ENCODE peak calls at places on chromosome X, in five cellular contexts. I is lower leg skin, L is tibial nerve, Y is ovary, P is NB4. X is an unnamed sample.
A peak's percentile ranks its signal among the peaks of the same experiment; 100 is the strongest.

GRCh38 chrX:45400380-45400779 is 199.7 kb upstream of the DIPK2B start:
- DNase-seq in L (no peak), Y (no peak), P (no peak), I (no peak), X (no peak)

GRCh38 chrX:32749075-32749474 is 462.3 kb downstream of the DMD start:
- DNase-seq in L (no peak), Y (no peak), P (no peak), I (no peak), X (no peak)

GRCh38 chrX:78665286-78665685 is 6.2 kb upstream of the RTL3 start:
- DNase-seq in I (no peak), P (no peak), Y (no peak), L (no peak), X (no peak)

GRCh38 chrX:23483396-23483795 is 148.7 kb downstream of the PTCHD1 start:
- DNase-seq in I (no peak), L (no peak), P (no peak), Y (no peak), X (no peak)

GRCh38 chrX:47854474-47854873 is 17.8 kb downstream of the ZNF81 start:
- DNase-seq in P (peak; percentile 32), L (no peak), Y (peak; percentile 51), I (no peak), X (peak; percentile 17)

GRCh38 chrX:39854772-39855747 is 242.7 kb downstream of the BCOR start:
- DNase-seq in Y (no peak), I (no peak), L (no peak), P (peak; percentile 88), X (peak; percentile 62)

GRCh38 chrX:19886888-19887531 is 390 bp downstream of the SH3KBP1 start:
- DNase-seq in Y (peak; percentile 63), I (no peak), L (no peak), P (peak; percentile 53), X (no peak)

GRCh38 chrX:13581554-13581953 is 12.2 kb downstream of the EGFL6 start:
- DNase-seq in L (no peak), P (no peak), I (no peak), Y (no peak), X (no peak)

GRCh38 chrX:47182106-47182700 is 11.4 kb upstream of the UBA1 start:
- DNase-seq in I (no peak), Y (no peak), P (no peak), L (no peak), X (no peak)

GRCh38 chrX:154490414-154491083 is at the start of gene SLC10A3:
- DNase-seq in P (peak; percentile 96), L (peak; percentile 80), Y (peak; percentile 93), I (peak; percentile 82), X (peak; percentile 96)
- TF ChIP-seq POLR2A in P (peak; percentile 81), L (peak; percentile 47), Y (peak; percentile 78), I (no peak), X (peak; percentile 79)

GRCh38 chrX:153955451-153955732 is 10.9 kb upstream of the RENBP start:
- DNase-seq in P (no peak), L (no peak), Y (no peak), I (no peak), X (no peak)

GRCh38 chrX:153953342-153953830 is 8.9 kb upstream of the RENBP start:
- DNase-seq in P (peak; percentile 72), I (no peak), Y (peak; percentile 80), L (peak; percentile 41), X (peak; percentile 74)

GRCh38 chrX:153952373-153953026 is 8.1 kb upstream of the RENBP start:
- DNase-seq in Y (no peak), L (no peak), P (no peak), I (no peak), X (no peak)

GRCh38 chrX:153954618-153955450 is 10.4 kb upstream of the RENBP start:
- DNase-seq in P (no peak), Y (no peak), L (no peak), I (no peak), X (no peak)

DNA sequence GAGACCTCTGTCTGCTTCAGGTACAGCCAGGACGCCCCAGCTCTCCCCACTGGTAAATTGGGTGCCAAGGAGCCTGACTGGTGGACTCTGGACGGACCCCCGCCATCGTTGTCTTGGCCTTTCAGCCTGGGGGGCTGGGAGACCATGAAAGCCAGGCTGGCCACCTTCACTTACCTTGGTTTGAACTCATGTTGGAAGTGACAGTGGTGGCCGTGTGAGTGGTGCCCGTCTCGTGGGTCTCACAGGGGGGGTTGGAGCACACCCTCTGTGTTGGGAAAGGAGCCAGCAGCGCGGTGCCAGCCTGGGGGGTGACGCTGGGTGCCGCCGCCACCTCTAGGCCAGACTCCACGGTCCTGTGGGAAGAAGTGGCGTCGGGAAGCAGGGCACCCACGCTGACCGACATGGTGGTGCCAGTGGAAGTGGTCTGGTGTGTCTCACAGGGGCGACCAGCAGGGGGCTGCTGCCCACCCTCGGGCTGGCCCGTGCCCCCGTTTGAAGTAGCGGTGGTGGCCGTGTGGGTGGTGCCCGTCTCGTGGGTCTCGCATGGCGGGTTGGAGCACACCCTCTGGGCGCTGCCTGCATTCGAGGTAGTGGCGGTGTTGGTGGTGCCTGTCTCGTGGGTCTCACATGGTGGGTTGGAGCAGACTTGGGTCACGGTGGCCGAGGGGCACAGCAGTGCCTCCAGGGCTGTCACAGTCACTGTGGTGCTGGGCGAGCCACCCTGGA is 9.6 kb upstream of the RENBP start:
- DNase-seq in L (no peak), Y (no peak), P (no peak), I (no peak), X (no peak)
- TF ChIP-seq POLR2A in L (no peak), Y (no peak), P (no peak), I (no peak), X (no peak)

GRCh38 chrX:96703816-96704215 is 19.2 kb downstream of the DIAPH2 start:
- DNase-seq in I (no peak), P (no peak), L (no peak), Y (no peak), X (no peak)

GRCh38 chrX:96703379-96703778 is 18.7 kb downstream of the DIAPH2 start:
- DNase-seq in Y (no peak), P (no peak), L (no peak), I (no peak), X (no peak)

GRCh38 chrX:96707829-96708228 is 23.2 kb downstream of the DIAPH2 start:
- DNase-seq in L (no peak), Y (no peak), I (no peak), P (peak; percentile 47), X (no peak)

GRCh38 chrX:96704661-96705060 is 20.0 kb downstream of the DIAPH2 start:
- DNase-seq in L (no peak), P (no peak), Y (no peak), I (no peak), X (no peak)

GRCh38 chrX:96705905-96706304 is 21.3 kb downstream of the DIAPH2 start:
- DNase-seq in L (no peak), I (no peak), Y (no peak), P (no peak), X (no peak)
- TF ChIP-seq POLR2A in L (no peak), I (no peak), Y (no peak), P (no peak), X (no peak)

GRCh38 chrX:68695206-68695845 is 47.9 kb downstream of the STARD8 start:
- DNase-seq in L (no peak), I (no peak), P (peak; percentile 51), Y (no peak), X (no peak)

GRCh38 chrX:68692651-68693050 is 45.2 kb downstream of the STARD8 start:
- DNase-seq in Y (no peak), L (no peak), I (no peak), P (no peak), X (no peak)

GRCh38 chrX:68694429-68695205 is 47.2 kb downstream of the STARD8 start:
- DNase-seq in L (no peak), I (no peak), P (no peak), Y (no peak), X (no peak)

GRCh38 chrX:68691921-68692320 is 44.5 kb downstream of the STARD8 start:
- DNase-seq in Y (no peak), L (no peak), P (no peak), I (no peak), X (no peak)

DNA sequence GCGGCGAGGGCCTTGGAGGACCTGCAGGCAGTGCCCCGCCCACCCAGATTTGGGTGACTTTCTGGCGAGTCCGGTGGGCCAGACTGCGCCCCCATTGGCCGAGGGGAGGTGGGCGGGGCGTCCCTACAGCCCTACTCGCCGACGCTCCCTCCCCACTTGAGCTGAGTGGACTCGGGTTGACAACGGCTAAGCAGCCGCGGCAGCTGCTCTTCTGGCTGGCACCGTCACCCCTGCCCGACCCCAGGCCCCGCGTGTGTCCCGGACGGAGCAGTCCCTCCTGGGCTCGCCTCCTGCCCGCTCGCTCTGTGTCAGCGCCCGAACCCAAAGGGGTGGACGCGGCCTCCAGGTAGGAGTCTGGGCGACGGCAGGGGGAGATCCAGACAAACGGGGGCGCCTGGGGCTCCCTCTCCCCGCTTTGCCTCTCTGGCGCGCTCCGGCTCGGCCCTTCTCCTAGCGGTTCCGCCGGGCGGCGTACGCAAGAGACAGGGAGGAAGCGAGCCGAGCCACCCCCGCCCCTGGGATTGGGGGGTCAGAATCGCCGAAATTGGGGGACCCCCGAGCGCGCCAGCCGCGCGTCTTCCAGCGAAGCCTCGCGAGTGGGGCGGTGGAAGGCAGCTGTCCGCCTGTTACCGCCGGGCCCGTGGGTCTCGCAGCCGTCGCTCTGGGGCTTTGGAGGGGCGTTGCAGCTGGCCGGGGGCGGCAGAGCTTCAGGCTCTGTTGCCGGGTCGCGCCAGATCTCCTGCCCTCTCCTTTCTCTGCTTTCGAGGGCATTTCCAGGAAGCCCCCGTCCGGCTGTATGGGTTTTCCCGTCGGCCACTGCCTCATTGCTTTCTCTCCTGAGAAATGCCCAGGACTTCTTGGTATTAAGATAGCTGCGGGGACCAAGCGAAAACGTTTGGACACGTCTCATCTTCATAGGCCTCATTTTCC is 46.3 kb downstream of the STARD8 start:
- DNase-seq in P (peak; percentile 90), I (peak; percentile 49), Y (peak; percentile 81), L (peak; percentile 45), X (peak; percentile 25)
- TF ChIP-seq POLR2A in P (peak; percentile 43), I (no peak), Y (peak; percentile 16), L (peak; percentile 18), X (no peak)

GRCh38 chrX:48918644-48919340 is at the start of gene PIM2:
- DNase-seq in P (peak; percentile 96), I (peak; percentile 88), L (peak; percentile 75), Y (peak; percentile 91), X (peak; percentile 91)
- TF ChIP-seq POLR2A in P (peak; percentile 88), I (no peak), L (peak; percentile 74), Y (peak; percentile 77), X (peak; percentile 97)

GRCh38 chrX:132954323-132954722 is 4.1 kb downstream of the HS6ST2 start:
- DNase-seq in I (no peak), P (no peak), Y (no peak), L (no peak), X (no peak)
- TF ChIP-seq POLR2A in I (no peak), P (no peak), Y (no peak), L (no peak), X (no peak)

X was measured in Peyer's patch.